ENCODE peak calls at places on chromosomes 6 and 20, in nine cellular contexts. One of them, this sample, is unnamed.

GRCh38 chr20:62674370-62674769 is 32.1 kb downstream of the SLCO4A1 start:
- DNase-seq in spleen: no peak
- DNase-seq in progenitor cell of endocrine pancreas: no peak
- DNase-seq in heart left ventricle: no peak
- DNase-seq in Calu3: no peak
- DNase-seq in AG04450: no peak
- DNase-seq in IMR-90: no peak
- DNase-seq in cardiac fibroblast: no peak
- DNase-seq in fibroblast of the aortic adventitia: no peak
- DNase-seq in this sample: no peak

GRCh38 chr6:2450546-2450945 is 205.1 kb upstream of the GMDS start:
- DNase-seq in progenitor cell of endocrine pancreas: no peak
- DNase-seq in cardiac fibroblast: no peak
- DNase-seq in fibroblast of the aortic adventitia: no peak
- DNase-seq in AG04450: no peak
- DNase-seq in IMR-90: no peak
- DNase-seq in spleen: no peak
- DNase-seq in Calu3: peak
- DNase-seq in heart left ventricle: peak
- DNase-seq in this sample: no peak

GRCh38 chr6:7104752-7105151 is 3.0 kb upstream of the RREB1 start:
- DNase-seq in cardiac fibroblast: no peak
- DNase-seq in spleen: no peak
- DNase-seq in Calu3: no peak
- DNase-seq in AG04450: no peak
- DNase-seq in progenitor cell of endocrine pancreas: no peak
- DNase-seq in IMR-90: no peak
- DNase-seq in fibroblast of the aortic adventitia: no peak
- DNase-seq in heart left ventricle: no peak
- DNase-seq in this sample: no peak

GRCh38 chr6:25089442-25089841 is 153.7 kb upstream of the RIPOR2 start:
- DNase-seq in cardiac fibroblast: peak
- DNase-seq in IMR-90: peak
- DNase-seq in AG04450: no peak
- DNase-seq in progenitor cell of endocrine pancreas: no peak
- DNase-seq in spleen: no peak
- DNase-seq in heart left ventricle: no peak
- DNase-seq in fibroblast of the aortic adventitia: no peak
- DNase-seq in Calu3: no peak
- DNase-seq in this sample: no peak

GRCh38 chr6:80214436-80215022 is 108.1 kb downstream of the BCKDHB start:
- DNase-seq in Calu3: peak
- DNase-seq in spleen: no peak
- DNase-seq in cardiac fibroblast: peak
- DNase-seq in fibroblast of the aortic adventitia: peak
- DNase-seq in IMR-90: peak
- DNase-seq in AG04450: peak
- DNase-seq in progenitor cell of endocrine pancreas: no peak
- DNase-seq in heart left ventricle: no peak
- DNase-seq in this sample: peak

GRCh38 chr20:22825076-22825475 is 210.0 kb upstream of the SSTR4 start:
- DNase-seq in IMR-90: peak
- DNase-seq in progenitor cell of endocrine pancreas: no peak
- DNase-seq in AG04450: no peak
- DNase-seq in heart left ventricle: no peak
- DNase-seq in Calu3: no peak
- DNase-seq in fibroblast of the aortic adventitia: no peak
- DNase-seq in cardiac fibroblast: peak
- DNase-seq in spleen: no peak
- DNase-seq in this sample: no peak

GRCh38 chr6:105591053-105591452 is 188.2 kb upstream of the PREP start:
- DNase-seq in fibroblast of the aortic adventitia: peak
- DNase-seq in AG04450: no peak
- DNase-seq in progenitor cell of endocrine pancreas: no peak
- DNase-seq in spleen: no peak
- DNase-seq in cardiac fibroblast: peak
- DNase-seq in heart left ventricle: no peak
- DNase-seq in Calu3: peak
- DNase-seq in IMR-90: peak
- DNase-seq in this sample: no peak

GRCh38 chr6:31952140-31952805 is 6.4 kb downstream of the CFB start:
- DNase-seq in heart left ventricle: no peak
- DNase-seq in IMR-90: peak
- DNase-seq in progenitor cell of endocrine pancreas: peak
- DNase-seq in cardiac fibroblast: peak
- DNase-seq in fibroblast of the aortic adventitia: peak
- DNase-seq in spleen: no peak
- DNase-seq in AG04450: peak
- DNase-seq in Calu3: peak
- DNase-seq in this sample: peak

GRCh38 chr6:137341721-137342195 is 122.6 kb upstream of the IFNGR1 start:
- DNase-seq in progenitor cell of endocrine pancreas: no peak
- DNase-seq in heart left ventricle: peak
- DNase-seq in spleen: no peak
- DNase-seq in Calu3: peak
- DNase-seq in fibroblast of the aortic adventitia: peak
- DNase-seq in IMR-90: no peak
- DNase-seq in AG04450: no peak
- DNase-seq in cardiac fibroblast: no peak
- DNase-seq in this sample: no peak

GRCh38 chr6:106910999-106911949 is 63.3 kb downstream of the CD24 start:
- DNase-seq in cardiac fibroblast: no peak
- DNase-seq in heart left ventricle: no peak
- DNase-seq in IMR-90: no peak
- DNase-seq in AG04450: no peak
- DNase-seq in fibroblast of the aortic adventitia: no peak
- DNase-seq in Calu3: peak
- DNase-seq in spleen: no peak
- DNase-seq in progenitor cell of endocrine pancreas: no peak
- DNase-seq in this sample: no peak

GRCh38 chr20:32336918-32337347 is 21.2 kb upstream of the ASXL1 start:
- DNase-seq in heart left ventricle: no peak
- DNase-seq in AG04450: no peak
- DNase-seq in cardiac fibroblast: peak
- DNase-seq in spleen: no peak
- DNase-seq in IMR-90: peak
- DNase-seq in progenitor cell of endocrine pancreas: no peak
- DNase-seq in fibroblast of the aortic adventitia: peak
- DNase-seq in Calu3: no peak
- DNase-seq in this sample: no peak

GRCh38 chr6:134683783-134684765 is 265.8 kb downstream of the ALDH8A1 start:
- DNase-seq in heart left ventricle: no peak
- DNase-seq in progenitor cell of endocrine pancreas: no peak
- DNase-seq in cardiac fibroblast: peak
- DNase-seq in fibroblast of the aortic adventitia: peak
- DNase-seq in IMR-90: peak
- DNase-seq in spleen: no peak
- DNase-seq in Calu3: no peak
- DNase-seq in AG04450: no peak
- DNase-seq in this sample: no peak

DNA sequence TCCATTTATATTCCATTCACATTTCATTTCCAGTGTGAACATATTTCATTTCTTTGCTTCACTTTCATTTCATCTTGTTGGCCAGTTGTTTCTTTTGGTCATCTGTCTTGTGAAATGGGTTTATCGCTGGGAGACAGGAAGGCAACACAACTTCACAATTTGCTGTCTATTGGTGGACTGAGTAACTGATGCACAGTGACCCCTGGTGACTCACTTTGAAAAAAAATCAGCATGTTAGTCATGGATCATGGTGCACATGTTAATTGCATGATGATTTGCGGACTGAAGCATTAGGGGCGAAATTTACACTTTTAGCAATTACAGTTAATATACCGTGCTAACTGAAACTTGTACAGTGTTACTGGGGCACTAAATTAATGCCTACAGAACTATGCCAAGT is 37.1 kb downstream of the SLC24A3 start:
- DNase-seq in spleen: no peak
- DNase-seq in fibroblast of the aortic adventitia: no peak
- DNase-seq in IMR-90: peak
- DNase-seq in progenitor cell of endocrine pancreas: no peak
- DNase-seq in AG04450: no peak
- DNase-seq in Calu3: no peak
- DNase-seq in heart left ventricle: no peak
- DNase-seq in cardiac fibroblast: peak
- DNase-seq in this sample: no peak
- TF ChIP-seq CTCF in spleen: no peak
- TF ChIP-seq CTCF in fibroblast of the aortic adventitia: no peak
- TF ChIP-seq CTCF in IMR-90: no peak
- TF ChIP-seq CTCF in progenitor cell of endocrine pancreas: no peak
- TF ChIP-seq CTCF in AG04450: no peak
- TF ChIP-seq CTCF in Calu3: no peak
- TF ChIP-seq CTCF in heart left ventricle: no peak
- TF ChIP-seq CTCF in cardiac fibroblast: no peak
- TF ChIP-seq CTCF in this sample: no peak

GRCh38 chr20:16747291-16747811 is 807 bp upstream of the OTOR start:
- DNase-seq in spleen: no peak
- DNase-seq in fibroblast of the aortic adventitia: no peak
- DNase-seq in AG04450: no peak
- DNase-seq in progenitor cell of endocrine pancreas: no peak
- DNase-seq in cardiac fibroblast: no peak
- DNase-seq in heart left ventricle: no peak
- DNase-seq in Calu3: no peak
- DNase-seq in IMR-90: no peak
- DNase-seq in this sample: no peak
- TF ChIP-seq CTCF in spleen: no peak
- TF ChIP-seq CTCF in fibroblast of the aortic adventitia: no peak
- TF ChIP-seq CTCF in AG04450: no peak
- TF ChIP-seq CTCF in progenitor cell of endocrine pancreas: peak
- TF ChIP-seq CTCF in cardiac fibroblast: no peak
- TF ChIP-seq CTCF in heart left ventricle: no peak
- TF ChIP-seq CTCF in Calu3: no peak
- TF ChIP-seq CTCF in IMR-90: no peak
- TF ChIP-seq CTCF in this sample: no peak

GRCh38 chr6:29376003-29376402 is 912 bp upstream of the OR12D3 start:
- DNase-seq in cardiac fibroblast: peak
- DNase-seq in spleen: no peak
- DNase-seq in Calu3: peak
- DNase-seq in IMR-90: no peak
- DNase-seq in fibroblast of the aortic adventitia: no peak
- DNase-seq in progenitor cell of endocrine pancreas: no peak
- DNase-seq in AG04450: no peak
- DNase-seq in heart left ventricle: no peak
- DNase-seq in this sample: no peak
- TF ChIP-seq CTCF in cardiac fibroblast: no peak
- TF ChIP-seq CTCF in spleen: no peak
- TF ChIP-seq CTCF in Calu3: no peak
- TF ChIP-seq CTCF in IMR-90: no peak
- TF ChIP-seq CTCF in fibroblast of the aortic adventitia: no peak
- TF ChIP-seq CTCF in progenitor cell of endocrine pancreas: peak
- TF ChIP-seq CTCF in AG04450: no peak
- TF ChIP-seq CTCF in heart left ventricle: no peak
- TF ChIP-seq CTCF in this sample: no peak

GRCh38 chr6:159249150-159249549 is 80.0 kb downstream of the FNDC1 start:
- DNase-seq in progenitor cell of endocrine pancreas: no peak
- DNase-seq in cardiac fibroblast: no peak
- DNase-seq in Calu3: no peak
- DNase-seq in heart left ventricle: no peak
- DNase-seq in AG04450: no peak
- DNase-seq in fibroblast of the aortic adventitia: peak
- DNase-seq in IMR-90: no peak
- DNase-seq in spleen: no peak
- DNase-seq in this sample: no peak
- TF ChIP-seq CTCF in progenitor cell of endocrine pancreas: no peak
- TF ChIP-seq CTCF in cardiac fibroblast: no peak
- TF ChIP-seq CTCF in Calu3: no peak
- TF ChIP-seq CTCF in heart left ventricle: no peak
- TF ChIP-seq CTCF in AG04450: no peak
- TF ChIP-seq CTCF in fibroblast of the aortic adventitia: no peak
- TF ChIP-seq CTCF in IMR-90: no peak
- TF ChIP-seq CTCF in spleen: no peak
- TF ChIP-seq CTCF in this sample: no peak

GRCh38 chr20:33731693-33732165 is at the start of gene ZNF341:
- DNase-seq in spleen: peak
- DNase-seq in AG04450: peak
- DNase-seq in cardiac fibroblast: peak
- DNase-seq in progenitor cell of endocrine pancreas: peak
- DNase-seq in heart left ventricle: peak
- DNase-seq in fibroblast of the aortic adventitia: no peak
- DNase-seq in Calu3: no peak
- DNase-seq in IMR-90: peak
- DNase-seq in this sample: peak
- TF ChIP-seq CTCF in spleen: peak
- TF ChIP-seq CTCF in AG04450: peak
- TF ChIP-seq CTCF in cardiac fibroblast: peak
- TF ChIP-seq CTCF in progenitor cell of endocrine pancreas: peak
- TF ChIP-seq CTCF in heart left ventricle: peak
- TF ChIP-seq CTCF in fibroblast of the aortic adventitia: peak
- TF ChIP-seq CTCF in Calu3: peak
- TF ChIP-seq CTCF in IMR-90: peak
- TF ChIP-seq CTCF in this sample: peak

GRCh38 chr6:138948780-138949179 is 39.3 kb downstream of the REPS1 start:
- DNase-seq in heart left ventricle: no peak
- DNase-seq in progenitor cell of endocrine pancreas: no peak
- DNase-seq in fibroblast of the aortic adventitia: no peak
- DNase-seq in Calu3: no peak
- DNase-seq in IMR-90: no peak
- DNase-seq in spleen: no peak
- DNase-seq in cardiac fibroblast: no peak
- DNase-seq in AG04450: no peak
- DNase-seq in this sample: no peak
- TF ChIP-seq CTCF in heart left ventricle: peak
- TF ChIP-seq CTCF in progenitor cell of endocrine pancreas: peak
- TF ChIP-seq CTCF in fibroblast of the aortic adventitia: peak
- TF ChIP-seq CTCF in Calu3: no peak
- TF ChIP-seq CTCF in IMR-90: no peak
- TF ChIP-seq CTCF in spleen: peak
- TF ChIP-seq CTCF in cardiac fibroblast: peak
- TF ChIP-seq CTCF in AG04450: no peak
- TF ChIP-seq CTCF in this sample: no peak

GRCh38 chr6:75932067-75932466 is 140.4 kb downstream of the IMPG1 start:
- DNase-seq in spleen: no peak
- DNase-seq in AG04450: no peak
- DNase-seq in IMR-90: peak
- DNase-seq in heart left ventricle: peak
- DNase-seq in Calu3: peak
- DNase-seq in cardiac fibroblast: peak
- DNase-seq in fibroblast of the aortic adventitia: no peak
- DNase-seq in progenitor cell of endocrine pancreas: peak
- DNase-seq in this sample: peak
- TF ChIP-seq CTCF in spleen: peak
- TF ChIP-seq CTCF in AG04450: peak
- TF ChIP-seq CTCF in IMR-90: peak
- TF ChIP-seq CTCF in heart left ventricle: peak
- TF ChIP-seq CTCF in Calu3: peak
- TF ChIP-seq CTCF in cardiac fibroblast: peak
- TF ChIP-seq CTCF in fibroblast of the aortic adventitia: peak
- TF ChIP-seq CTCF in progenitor cell of endocrine pancreas: peak
- TF ChIP-seq CTCF in this sample: peak

GRCh38 chr6:53456809-53457208 is 88.1 kb downstream of the GCLC start:
- DNase-seq in progenitor cell of endocrine pancreas: no peak
- DNase-seq in heart left ventricle: no peak
- DNase-seq in cardiac fibroblast: no peak
- DNase-seq in fibroblast of the aortic adventitia: no peak
- DNase-seq in Calu3: no peak
- DNase-seq in AG04450: no peak
- DNase-seq in IMR-90: no peak
- DNase-seq in spleen: no peak
- DNase-seq in this sample: no peak
- TF ChIP-seq CTCF in progenitor cell of endocrine pancreas: no peak
- TF ChIP-seq CTCF in heart left ventricle: no peak
- TF ChIP-seq CTCF in cardiac fibroblast: no peak
- TF ChIP-seq CTCF in fibroblast of the aortic adventitia: no peak
- TF ChIP-seq CTCF in Calu3: no peak
- TF ChIP-seq CTCF in AG04450: no peak
- TF ChIP-seq CTCF in IMR-90: no peak
- TF ChIP-seq CTCF in spleen: no peak
- TF ChIP-seq CTCF in this sample: no peak